ENCODE peak calls at places on chromosomes 7 and 10, in eight cellular contexts. R, E, P, B, G, W, M and Y are unnamed samples.

GRCh38 chr10:119217937-119218579 is 10.7 kb downstream of the GRK5 start:
- DNase-seq in R (peak), E (no peak), P (no peak), B (no peak), G (peak), W (no peak), M (no peak), Y (no peak)

GRCh38 chr10:68576118-68576517 is 16.0 kb downstream of the TET1 start:
- DNase-seq in R (peak), E (no peak), P (no peak), B (no peak), G (no peak), W (no peak), M (no peak), Y (peak)

GRCh38 chr7:2138146-2138765 is 94.5 kb downstream of the MAD1L1 start:
- DNase-seq in R (no peak), E (peak), P (no peak), B (peak), G (no peak), W (no peak), M (no peak), Y (no peak)

GRCh38 chr10:70830185-70830584 is 14.4 kb downstream of the SGPL1 start:
- DNase-seq in R (no peak), E (no peak), P (no peak), B (no peak), G (no peak), W (no peak), M (no peak), Y (no peak)

GRCh38 chr10:69494626-69495558 is 43.6 kb downstream of the TSPAN15 start:
- DNase-seq in R (no peak), E (no peak), P (no peak), B (peak), G (no peak), W (no peak), M (no peak), Y (no peak)

GRCh38 chr10:97335188-97335619 is 675 bp upstream of the FRAT2 start:
- DNase-seq in R (peak), E (no peak), P (no peak), B (peak), G (no peak), W (no peak), M (no peak), Y (no peak)

GRCh38 chr7:70620333-70621055 is 511.4 kb upstream of the GALNT17 start:
- DNase-seq in R (peak), E (no peak), P (no peak), B (no peak), G (no peak), W (no peak), M (no peak), Y (no peak)

GRCh38 chr10:114577133-114577532 is 80.9 kb downstream of the ABLIM1 start:
- DNase-seq in R (no peak), E (no peak), P (no peak), B (no peak), G (peak), W (no peak), M (peak), Y (no peak)

GRCh38 chr10:69828115-69828870 is 26.6 kb downstream of the COL13A1 start:
- DNase-seq in R (no peak), E (no peak), P (no peak), B (no peak), G (no peak), W (no peak), M (no peak), Y (no peak)

GRCh38 chr7:33627741-33628140 is 277.6 kb upstream of the BMPER start:
- DNase-seq in R (no peak), E (no peak), P (no peak), B (no peak), G (no peak), W (no peak), M (no peak), Y (no peak)

GRCh38 chr10:33509231-33509871 is 174.9 kb upstream of the NRP1 start:
- DNase-seq in R (no peak), E (no peak), P (no peak), B (peak), G (peak), W (peak), M (peak), Y (peak)

GRCh38 chr10:111956841-111957240 is 226.7 kb downstream of the GPAM start:
- DNase-seq in R (no peak), E (no peak), P (no peak), B (no peak), G (no peak), W (no peak), M (no peak), Y (no peak)

GRCh38 chr7:111329367-111330234 is 232.7 kb downstream of the IMMP2L start:
- DNase-seq in R (no peak), E (no peak), P (no peak), B (no peak), G (peak), W (no peak), M (no peak), Y (no peak)

GRCh38 chr10:119395287-119396007 is 147.1 kb downstream of the RGS10 start:
- DNase-seq in R (peak), E (no peak), P (no peak), B (peak), G (no peak), W (no peak), M (no peak), Y (peak)

GRCh38 chr10:11757452-11757819 is 15.3 kb downstream of the ECHDC3 start:
- DNase-seq in R (no peak), E (no peak), P (no peak), B (no peak), G (peak), W (peak), M (peak), Y (no peak)

GRCh38 chr7:122884186-122884585 is 2.1 kb downstream of the CADPS2 start:
- DNase-seq in R (no peak), E (no peak), P (no peak), B (no peak), G (no peak), W (peak), M (no peak), Y (no peak)

GRCh38 chr7:123352957-123353356 is 153.2 kb upstream of the SLC13A1 start:
- DNase-seq in R (no peak), E (no peak), P (no peak), B (no peak), G (no peak), W (no peak), M (no peak), Y (no peak)

GRCh38 chr7:112207106-112207592 is 654 bp downstream of the ZNF277 start:
- DNase-seq in R (no peak), E (peak), P (no peak), B (no peak), G (peak), W (no peak), M (no peak), Y (no peak)